ENCODE peak calls at places on chromosomes 16 and 17, in eight cellular contexts. One of them, this sample, is unnamed.

GRCh38 chr17:77602883-77603640 is 355.4 kb upstream of the TNRC6C start:
- DNase-seq in mammary epithelial cell: no peak
- DNase-seq in dorsolateral prefrontal cortex: no peak
- DNase-seq in pancreas: no peak
- DNase-seq in tibial nerve: no peak
- DNase-seq in sigmoid colon: peak
- DNase-seq in MM.1S: no peak
- DNase-seq in OCI-LY7: no peak
- DNase-seq in this sample: peak

GRCh38 chr17:82294086-82294773 is 20.7 kb upstream of the CSNK1D start:
- DNase-seq in MM.1S: no peak
- DNase-seq in OCI-LY7: no peak
- DNase-seq in pancreas: no peak
- DNase-seq in dorsolateral prefrontal cortex: no peak
- DNase-seq in tibial nerve: no peak
- DNase-seq in sigmoid colon: no peak
- DNase-seq in mammary epithelial cell: no peak
- DNase-seq in this sample: no peak

GRCh38 chr17:40791808-40792436 is 7.8 kb downstream of the KRT28 start:
- DNase-seq in OCI-LY7: no peak
- DNase-seq in dorsolateral prefrontal cortex: no peak
- DNase-seq in MM.1S: peak
- DNase-seq in tibial nerve: peak
- DNase-seq in mammary epithelial cell: peak
- DNase-seq in pancreas: no peak
- DNase-seq in sigmoid colon: no peak
- DNase-seq in this sample: no peak

GRCh38 chr17:50514936-50515702 is 6.9 kb downstream of the MYCBPAP start:
- DNase-seq in dorsolateral prefrontal cortex: no peak
- DNase-seq in tibial nerve: peak
- DNase-seq in pancreas: peak
- DNase-seq in sigmoid colon: peak
- DNase-seq in MM.1S: no peak
- DNase-seq in mammary epithelial cell: peak
- DNase-seq in OCI-LY7: no peak
- DNase-seq in this sample: no peak

GRCh38 chr16:72458035-72458434 is 286.1 kb upstream of the PMFBP1 start:
- DNase-seq in pancreas: no peak
- DNase-seq in tibial nerve: no peak
- DNase-seq in mammary epithelial cell: no peak
- DNase-seq in dorsolateral prefrontal cortex: no peak
- DNase-seq in OCI-LY7: no peak
- DNase-seq in MM.1S: no peak
- DNase-seq in sigmoid colon: no peak
- DNase-seq in this sample: no peak

GRCh38 chr16:70781800-70782199 is 19.2 kb downstream of the VAC14 start:
- DNase-seq in MM.1S: no peak
- DNase-seq in tibial nerve: no peak
- DNase-seq in OCI-LY7: no peak
- DNase-seq in pancreas: no peak
- DNase-seq in sigmoid colon: no peak
- DNase-seq in mammary epithelial cell: no peak
- DNase-seq in dorsolateral prefrontal cortex: no peak
- DNase-seq in this sample: no peak

GRCh38 chr17:80986046-80986445 is 5.6 kb upstream of the CHMP6 start:
- DNase-seq in sigmoid colon: no peak
- DNase-seq in pancreas: no peak
- DNase-seq in OCI-LY7: no peak
- DNase-seq in dorsolateral prefrontal cortex: no peak
- DNase-seq in MM.1S: no peak
- DNase-seq in tibial nerve: no peak
- DNase-seq in mammary epithelial cell: no peak
- DNase-seq in this sample: no peak

GRCh38 chr16:63241476-63241875 is 1205.2 kb upstream of the CDH8 start:
- DNase-seq in tibial nerve: no peak
- DNase-seq in mammary epithelial cell: no peak
- DNase-seq in dorsolateral prefrontal cortex: no peak
- DNase-seq in OCI-LY7: no peak
- DNase-seq in pancreas: no peak
- DNase-seq in MM.1S: no peak
- DNase-seq in sigmoid colon: no peak
- DNase-seq in this sample: no peak

GRCh38 chr17:71883258-71883657 is 237.6 kb upstream of the SOX9 start:
- DNase-seq in OCI-LY7: no peak
- DNase-seq in tibial nerve: no peak
- DNase-seq in pancreas: no peak
- DNase-seq in mammary epithelial cell: no peak
- DNase-seq in MM.1S: no peak
- DNase-seq in dorsolateral prefrontal cortex: no peak
- DNase-seq in sigmoid colon: no peak
- DNase-seq in this sample: no peak

GRCh38 chr17:49193513-49194296 is 16.7 kb downstream of the GNGT2 start:
- DNase-seq in sigmoid colon: peak
- DNase-seq in dorsolateral prefrontal cortex: peak
- DNase-seq in mammary epithelial cell: peak
- DNase-seq in tibial nerve: peak
- DNase-seq in OCI-LY7: peak
- DNase-seq in pancreas: peak
- DNase-seq in MM.1S: peak
- DNase-seq in this sample: no peak

GRCh38 chr16:284204-285120 is 1.5 kb downstream of the PDIA2 start:
- DNase-seq in sigmoid colon: no peak
- DNase-seq in pancreas: peak
- DNase-seq in tibial nerve: no peak
- DNase-seq in mammary epithelial cell: no peak
- DNase-seq in MM.1S: no peak
- DNase-seq in OCI-LY7: no peak
- DNase-seq in dorsolateral prefrontal cortex: no peak
- DNase-seq in this sample: no peak

GRCh38 chr17:1967092-1967662 is 58.0 kb downstream of the RTN4RL1 start:
- DNase-seq in MM.1S: no peak
- DNase-seq in sigmoid colon: no peak
- DNase-seq in mammary epithelial cell: no peak
- DNase-seq in pancreas: no peak
- DNase-seq in dorsolateral prefrontal cortex: no peak
- DNase-seq in tibial nerve: no peak
- DNase-seq in OCI-LY7: no peak
- DNase-seq in this sample: no peak

GRCh38 chr17:10754861-10755591 is 25.2 kb upstream of the TMEM220 start:
- DNase-seq in dorsolateral prefrontal cortex: no peak
- DNase-seq in mammary epithelial cell: no peak
- DNase-seq in MM.1S: no peak
- DNase-seq in pancreas: no peak
- DNase-seq in tibial nerve: no peak
- DNase-seq in OCI-LY7: no peak
- DNase-seq in sigmoid colon: no peak
- DNase-seq in this sample: no peak

GRCh38 chr17:76572201-76572910 is 13.3 kb downstream of the ST6GALNAC2 start:
- DNase-seq in OCI-LY7: no peak
- DNase-seq in pancreas: no peak
- DNase-seq in tibial nerve: no peak
- DNase-seq in MM.1S: no peak
- DNase-seq in sigmoid colon: no peak
- DNase-seq in dorsolateral prefrontal cortex: no peak
- DNase-seq in mammary epithelial cell: no peak
- DNase-seq in this sample: no peak

GRCh38 chr17:77952368-77952767 is 6.1 kb upstream of the TNRC6C start:
- DNase-seq in MM.1S: no peak
- DNase-seq in sigmoid colon: no peak
- DNase-seq in tibial nerve: no peak
- DNase-seq in dorsolateral prefrontal cortex: no peak
- DNase-seq in OCI-LY7: no peak
- DNase-seq in mammary epithelial cell: no peak
- DNase-seq in pancreas: no peak
- DNase-seq in this sample: no peak

GRCh38 chr16:67733734-67734470 is 14.8 kb upstream of the GFOD2 start:
- DNase-seq in OCI-LY7: no peak
- DNase-seq in pancreas: no peak
- DNase-seq in tibial nerve: no peak
- DNase-seq in sigmoid colon: no peak
- DNase-seq in dorsolateral prefrontal cortex: no peak
- DNase-seq in mammary epithelial cell: no peak
- DNase-seq in MM.1S: no peak
- DNase-seq in this sample: no peak

GRCh38 chr17:79849953-79850352 is 10.7 kb upstream of the CBX4 start:
- DNase-seq in tibial nerve: no peak
- DNase-seq in dorsolateral prefrontal cortex: no peak
- DNase-seq in MM.1S: no peak
- DNase-seq in pancreas: no peak
- DNase-seq in sigmoid colon: no peak
- DNase-seq in OCI-LY7: no peak
- DNase-seq in mammary epithelial cell: no peak
- DNase-seq in this sample: no peak

GRCh38 chr16:2535644-2536021 is 2.2 kb upstream of the PDPK1 start:
- DNase-seq in OCI-LY7: no peak
- DNase-seq in dorsolateral prefrontal cortex: no peak
- DNase-seq in pancreas: peak
- DNase-seq in tibial nerve: no peak
- DNase-seq in sigmoid colon: peak
- DNase-seq in MM.1S: no peak
- DNase-seq in mammary epithelial cell: no peak
- DNase-seq in this sample: peak

GRCh38 chr17:40602445-40603443 is 37.5 kb upstream of the CCR7 start:
- DNase-seq in dorsolateral prefrontal cortex: no peak
- DNase-seq in MM.1S: no peak
- DNase-seq in sigmoid colon: peak
- DNase-seq in tibial nerve: no peak
- DNase-seq in OCI-LY7: no peak
- DNase-seq in mammary epithelial cell: no peak
- DNase-seq in pancreas: no peak
- DNase-seq in this sample: no peak

DNA sequence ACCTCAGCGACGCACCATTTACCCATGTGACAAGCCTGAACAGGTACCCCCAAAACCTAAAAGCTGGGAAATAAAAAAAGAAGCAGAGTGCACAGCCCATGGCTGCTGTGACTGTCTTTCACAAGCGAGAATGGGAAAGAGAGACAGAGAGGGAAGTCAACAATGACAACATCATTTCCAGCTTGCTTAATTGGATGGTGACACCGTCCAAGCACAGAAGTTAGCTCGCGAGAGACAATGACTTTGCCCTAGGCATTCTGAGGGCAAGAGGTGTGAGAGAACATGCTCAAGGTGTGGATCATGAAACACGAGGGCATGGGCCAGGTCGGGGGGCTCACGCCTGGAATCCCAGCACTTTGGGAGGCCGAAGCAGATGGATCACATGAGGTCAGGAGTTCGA is 19.3 kb upstream of the NSMCE1 start:
- DNase-seq in MM.1S: no peak
- DNase-seq in mammary epithelial cell: no peak
- DNase-seq in pancreas: no peak
- DNase-seq in sigmoid colon: no peak
- DNase-seq in tibial nerve: no peak
- DNase-seq in dorsolateral prefrontal cortex: no peak
- DNase-seq in OCI-LY7: no peak
- DNase-seq in this sample: no peak
- H3K27ac ChIP-seq in MM.1S: no peak
- H3K27ac ChIP-seq in mammary epithelial cell: no peak
- H3K27ac ChIP-seq in pancreas: no peak
- H3K27ac ChIP-seq in sigmoid colon: no peak
- H3K27ac ChIP-seq in tibial nerve: no peak
- H3K27ac ChIP-seq in dorsolateral prefrontal cortex: no peak
- H3K27ac ChIP-seq in OCI-LY7: no peak
- H3K27ac ChIP-seq in this sample: no peak

GRCh38 chr17:17590141-17590735 is 1.3 kb downstream of the PEMT start:
- DNase-seq in OCI-LY7: no peak
- DNase-seq in MM.1S: no peak
- DNase-seq in dorsolateral prefrontal cortex: no peak
- DNase-seq in mammary epithelial cell: no peak
- DNase-seq in sigmoid colon: no peak
- DNase-seq in pancreas: no peak
- DNase-seq in tibial nerve: no peak
- DNase-seq in this sample: no peak
- H3K4me3 ChIP-seq in OCI-LY7: peak
- H3K4me3 ChIP-seq in MM.1S: peak
- H3K4me3 ChIP-seq in dorsolateral prefrontal cortex: peak
- H3K4me3 ChIP-seq in mammary epithelial cell: peak
- H3K4me3 ChIP-seq in sigmoid colon: peak
- H3K4me3 ChIP-seq in pancreas: no peak
- H3K4me3 ChIP-seq in tibial nerve: peak
- H3K4me3 ChIP-seq in this sample: peak

DNA sequence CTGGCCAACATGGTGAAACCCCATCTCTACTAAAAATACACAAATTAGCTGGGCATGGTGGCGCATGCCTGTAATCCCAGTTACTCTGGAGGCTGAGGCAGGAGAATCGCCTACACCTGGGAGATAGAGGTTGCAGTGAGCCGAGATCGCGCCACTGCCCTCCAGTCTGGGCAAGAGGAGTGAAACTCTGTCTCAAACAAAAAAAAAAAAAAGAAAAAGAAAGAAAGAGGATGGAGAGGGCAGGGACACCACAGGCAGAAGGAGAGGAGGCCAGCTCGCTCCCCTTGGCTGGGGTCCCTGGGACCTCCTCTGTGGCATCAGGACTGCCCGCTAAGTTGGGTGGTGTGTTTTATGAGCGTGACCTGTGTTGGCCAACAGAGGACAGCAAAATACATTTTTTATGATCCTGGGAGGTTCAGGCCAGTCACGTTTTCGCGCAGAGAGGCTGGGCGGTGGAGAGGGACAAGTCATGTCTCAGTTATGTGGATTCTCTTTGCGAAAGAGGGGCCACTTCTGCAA is 229.6 kb downstream of the MRTFB start:
- DNase-seq in sigmoid colon: peak
- DNase-seq in OCI-LY7: peak
- DNase-seq in mammary epithelial cell: peak
- DNase-seq in MM.1S: peak
- DNase-seq in dorsolateral prefrontal cortex: peak
- DNase-seq in pancreas: peak
- DNase-seq in tibial nerve: peak
- DNase-seq in this sample: peak
- TF ChIP-seq CTCF in sigmoid colon: peak
- TF ChIP-seq CTCF in OCI-LY7: peak
- TF ChIP-seq CTCF in mammary epithelial cell: peak
- TF ChIP-seq CTCF in MM.1S: peak
- TF ChIP-seq CTCF in dorsolateral prefrontal cortex: peak
- TF ChIP-seq CTCF in pancreas: peak
- TF ChIP-seq CTCF in tibial nerve: peak
- TF ChIP-seq CTCF in this sample: peak

DNA sequence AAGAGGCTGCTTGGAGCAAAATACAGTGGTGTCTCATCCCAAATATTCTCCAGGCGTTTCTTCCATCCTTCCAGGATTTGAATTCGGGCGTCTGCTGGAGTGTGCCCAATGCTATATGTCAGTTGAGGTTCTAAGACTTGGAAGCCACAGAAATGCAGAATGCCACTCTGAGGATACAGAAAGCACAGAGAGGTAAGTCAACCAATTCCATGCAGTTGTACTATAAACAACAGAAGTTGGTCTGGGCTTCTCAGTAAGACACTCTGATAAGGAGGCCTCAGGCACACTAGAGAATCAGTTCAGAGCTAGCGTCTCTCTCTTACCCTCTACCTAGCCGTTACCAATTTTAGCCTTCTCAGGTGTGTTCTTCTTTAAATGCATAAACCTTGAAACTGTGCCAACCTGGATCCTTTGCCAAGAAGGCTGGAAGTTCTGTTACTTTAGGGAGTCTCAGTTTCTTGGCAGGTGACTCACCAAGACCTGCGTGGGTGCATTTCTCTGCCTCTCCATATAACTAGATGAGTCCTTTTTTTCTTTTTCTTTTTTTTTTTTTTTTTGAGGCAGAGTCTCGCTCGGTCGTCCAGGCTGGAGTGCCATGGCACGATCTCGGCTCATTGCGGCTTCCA is 15.1 kb downstream of the NQO1 start:
- DNase-seq in MM.1S: no peak
- DNase-seq in dorsolateral prefrontal cortex: peak
- DNase-seq in pancreas: peak
- DNase-seq in mammary epithelial cell: peak
- DNase-seq in tibial nerve: no peak
- DNase-seq in OCI-LY7: no peak
- DNase-seq in sigmoid colon: no peak
- DNase-seq in this sample: no peak
- H3K27ac ChIP-seq in MM.1S: no peak
- H3K27ac ChIP-seq in dorsolateral prefrontal cortex: peak
- H3K27ac ChIP-seq in pancreas: no peak
- H3K27ac ChIP-seq in mammary epithelial cell: peak
- H3K27ac ChIP-seq in tibial nerve: peak
- H3K27ac ChIP-seq in OCI-LY7: no peak
- H3K27ac ChIP-seq in sigmoid colon: no peak
- H3K27ac ChIP-seq in this sample: no peak